ENCODE peak calls at places on chromosomes 4 and X, in ten cellular contexts. One of them, this sample, is unnamed.

GRCh38 chr4:4761128-4761991 is 98.1 kb upstream of the MSX1 start:
- DNase-seq in NCI-H748 treated with DMSO at 0.1 percent for 48 hours: no peak
- DNase-seq in GM12865: peak; percentile 56
- DNase-seq in GM23248: peak; percentile 25
- DNase-seq in putamen: peak; percentile 66
- DNase-seq in small intestine: no peak
- DNase-seq in GM12891: no peak
- DNase-seq in left ventricle myocardium inferior: no peak
- DNase-seq in H7: peak; percentile 82
- DNase-seq in brain pericyte: no peak
- DNase-seq in this sample: no peak

GRCh38 chr4:25379591-25379990 is 2.5 kb downstream of the ANAPC4 start:
- DNase-seq in small intestine: no peak
- DNase-seq in GM12891: no peak
- DNase-seq in putamen: no peak
- DNase-seq in brain pericyte: no peak
- DNase-seq in GM12865: no peak
- DNase-seq in GM23248: no peak
- DNase-seq in left ventricle myocardium inferior: no peak
- DNase-seq in NCI-H748 treated with DMSO at 0.1 percent for 48 hours: no peak
- DNase-seq in H7: no peak
- DNase-seq in this sample: no peak

GRCh38 chr4:71009091-71009490 is 15.6 kb downstream of the DCK start:
- DNase-seq in GM12891: no peak
- DNase-seq in brain pericyte: no peak
- DNase-seq in putamen: no peak
- DNase-seq in NCI-H748 treated with DMSO at 0.1 percent for 48 hours: no peak
- DNase-seq in small intestine: no peak
- DNase-seq in H7: no peak
- DNase-seq in GM12865: no peak
- DNase-seq in GM23248: peak; percentile 74
- DNase-seq in left ventricle myocardium inferior: no peak
- DNase-seq in this sample: no peak

GRCh38 chr4:139223682-139224317 is 46.8 kb upstream of the ELF2 start:
- DNase-seq in NCI-H748 treated with DMSO at 0.1 percent for 48 hours: no peak
- DNase-seq in GM12865: peak; percentile 56
- DNase-seq in small intestine: no peak
- DNase-seq in H7: no peak
- DNase-seq in brain pericyte: no peak
- DNase-seq in left ventricle myocardium inferior: peak; percentile 44
- DNase-seq in GM23248: peak; percentile 69
- DNase-seq in putamen: no peak
- DNase-seq in GM12891: no peak
- DNase-seq in this sample: no peak

GRCh38 chr4:82715731-82716617 is 82.6 kb downstream of the SCD5 start:
- DNase-seq in left ventricle myocardium inferior: no peak
- DNase-seq in GM12865: no peak
- DNase-seq in GM12891: no peak
- DNase-seq in brain pericyte: no peak
- DNase-seq in GM23248: peak; percentile 89
- DNase-seq in small intestine: no peak
- DNase-seq in H7: no peak
- DNase-seq in putamen: no peak
- DNase-seq in NCI-H748 treated with DMSO at 0.1 percent for 48 hours: no peak
- DNase-seq in this sample: no peak

GRCh38 chr4:22969314-22969896 is 276.7 kb downstream of the GBA3 start:
- DNase-seq in NCI-H748 treated with DMSO at 0.1 percent for 48 hours: no peak
- DNase-seq in brain pericyte: no peak
- DNase-seq in GM12891: no peak
- DNase-seq in putamen: no peak
- DNase-seq in H7: no peak
- DNase-seq in GM12865: no peak
- DNase-seq in small intestine: peak; percentile 92
- DNase-seq in GM23248: peak; percentile 25
- DNase-seq in left ventricle myocardium inferior: no peak
- DNase-seq in this sample: no peak

GRCh38 chr4:67288964-67289363 is 256.3 kb downstream of the CENPC start:
- DNase-seq in NCI-H748 treated with DMSO at 0.1 percent for 48 hours: no peak
- DNase-seq in small intestine: no peak
- DNase-seq in GM12891: peak; percentile 17
- DNase-seq in left ventricle myocardium inferior: no peak
- DNase-seq in H7: peak; percentile 69
- DNase-seq in putamen: no peak
- DNase-seq in GM23248: no peak
- DNase-seq in GM12865: peak; percentile 45
- DNase-seq in brain pericyte: no peak
- DNase-seq in this sample: peak; percentile 63

GRCh38 chrX:96713303-96713702 is 28.7 kb downstream of the DIAPH2 start:
- DNase-seq in left ventricle myocardium inferior: no peak
- DNase-seq in GM12891: no peak
- DNase-seq in NCI-H748 treated with DMSO at 0.1 percent for 48 hours: no peak
- DNase-seq in small intestine: peak; percentile 59
- DNase-seq in GM12865: no peak
- DNase-seq in putamen: no peak
- DNase-seq in brain pericyte: no peak
- DNase-seq in H7: no peak
- DNase-seq in GM23248: no peak
- DNase-seq in this sample: peak; percentile 41

GRCh38 chrX:107199491-107199890 is 6.7 kb downstream of the NUP62CL start:
- DNase-seq in GM12891: no peak
- DNase-seq in GM12865: no peak
- DNase-seq in NCI-H748 treated with DMSO at 0.1 percent for 48 hours: no peak
- DNase-seq in brain pericyte: no peak
- DNase-seq in left ventricle myocardium inferior: no peak
- DNase-seq in small intestine: no peak
- DNase-seq in GM23248: no peak
- DNase-seq in putamen: no peak
- DNase-seq in H7: no peak
- DNase-seq in this sample: peak; percentile 11

GRCh38 chrX:73768886-73769285 is 205.9 kb downstream of the CHIC1 start:
- DNase-seq in putamen: no peak
- DNase-seq in NCI-H748 treated with DMSO at 0.1 percent for 48 hours: no peak
- DNase-seq in brain pericyte: no peak
- DNase-seq in left ventricle myocardium inferior: no peak
- DNase-seq in GM23248: no peak
- DNase-seq in GM12865: no peak
- DNase-seq in small intestine: no peak
- DNase-seq in H7: no peak
- DNase-seq in GM12891: no peak
- DNase-seq in this sample: no peak

GRCh38 chr4:87529187-87529586 is at the start of gene SPARCL1:
- DNase-seq in small intestine: no peak
- DNase-seq in left ventricle myocardium inferior: peak; percentile 29
- DNase-seq in brain pericyte: no peak
- DNase-seq in putamen: peak; percentile 64
- DNase-seq in GM12865: no peak
- DNase-seq in GM12891: no peak
- DNase-seq in NCI-H748 treated with DMSO at 0.1 percent for 48 hours: no peak
- DNase-seq in H7: no peak
- DNase-seq in GM23248: no peak
- DNase-seq in this sample: no peak

GRCh38 chr4:86294883-86295282 is 65.0 kb downstream of the MAPK10 start:
- DNase-seq in left ventricle myocardium inferior: no peak
- DNase-seq in putamen: no peak
- DNase-seq in NCI-H748 treated with DMSO at 0.1 percent for 48 hours: no peak
- DNase-seq in GM23248: no peak
- DNase-seq in GM12891: no peak
- DNase-seq in GM12865: peak; percentile 47
- DNase-seq in small intestine: no peak
- DNase-seq in H7: no peak
- DNase-seq in brain pericyte: no peak
- DNase-seq in this sample: no peak

GRCh38 chr4:10347815-10348214 is 109.4 kb downstream of the ZNF518B start:
- DNase-seq in brain pericyte: no peak
- DNase-seq in GM23248: no peak
- DNase-seq in NCI-H748 treated with DMSO at 0.1 percent for 48 hours: no peak
- DNase-seq in left ventricle myocardium inferior: no peak
- DNase-seq in putamen: no peak
- DNase-seq in H7: no peak
- DNase-seq in GM12891: no peak
- DNase-seq in small intestine: no peak
- DNase-seq in GM12865: no peak
- DNase-seq in this sample: no peak

GRCh38 chr4:53861856-53862610 is 202.4 kb downstream of the CHIC2 start:
- DNase-seq in putamen: no peak
- DNase-seq in GM12891: no peak
- DNase-seq in GM12865: no peak
- DNase-seq in NCI-H748 treated with DMSO at 0.1 percent for 48 hours: no peak
- DNase-seq in GM23248: peak; percentile 97
- DNase-seq in brain pericyte: peak; percentile 94
- DNase-seq in H7: no peak
- DNase-seq in small intestine: no peak
- DNase-seq in left ventricle myocardium inferior: no peak
- DNase-seq in this sample: no peak

GRCh38 chrX:9746148-9746880 is 19.3 kb downstream of the GPR143 start:
- DNase-seq in brain pericyte: no peak
- DNase-seq in small intestine: no peak
- DNase-seq in putamen: no peak
- DNase-seq in GM12865: no peak
- DNase-seq in NCI-H748 treated with DMSO at 0.1 percent for 48 hours: no peak
- DNase-seq in left ventricle myocardium inferior: no peak
- DNase-seq in GM12891: no peak
- DNase-seq in GM23248: peak; percentile 27
- DNase-seq in H7: peak; percentile 66
- DNase-seq in this sample: no peak

GRCh38 chr4:123104275-123104674 is 181.9 kb upstream of the NUDT6 start:
- DNase-seq in GM12865: no peak
- DNase-seq in small intestine: no peak
- DNase-seq in left ventricle myocardium inferior: no peak
- DNase-seq in GM23248: peak; percentile 21
- DNase-seq in GM12891: no peak
- DNase-seq in putamen: no peak
- DNase-seq in NCI-H748 treated with DMSO at 0.1 percent for 48 hours: no peak
- DNase-seq in brain pericyte: no peak
- DNase-seq in H7: no peak
- DNase-seq in this sample: no peak

GRCh38 chr4:1309261-1310010 is 19.7 kb downstream of the MAEA start:
- DNase-seq in left ventricle myocardium inferior: peak; percentile 86
- DNase-seq in GM23248: peak; percentile 92
- DNase-seq in GM12865: peak; percentile 50
- DNase-seq in NCI-H748 treated with DMSO at 0.1 percent for 48 hours: no peak
- DNase-seq in GM12891: peak; percentile 97
- DNase-seq in putamen: peak; percentile 90
- DNase-seq in H7: peak; percentile 100
- DNase-seq in brain pericyte: peak; percentile 80
- DNase-seq in small intestine: peak; percentile 32
- DNase-seq in this sample: no peak

GRCh38 chr4:169254546-169254983 is 16.2 kb downstream of the SH3RF1 start:
- DNase-seq in brain pericyte: no peak
- DNase-seq in GM12865: no peak
- DNase-seq in NCI-H748 treated with DMSO at 0.1 percent for 48 hours: no peak
- DNase-seq in putamen: no peak
- DNase-seq in small intestine: peak; percentile 20
- DNase-seq in H7: no peak
- DNase-seq in GM23248: peak; percentile 85
- DNase-seq in left ventricle myocardium inferior: no peak
- DNase-seq in GM12891: no peak
- DNase-seq in this sample: no peak

GRCh38 chr4:155759372-155760252 is 791 bp downstream of the GUCY1B1 start:
- DNase-seq in brain pericyte: peak; percentile 46
- DNase-seq in left ventricle myocardium inferior: peak; percentile 86
- DNase-seq in GM12865: peak; percentile 59
- DNase-seq in small intestine: no peak
- DNase-seq in GM12891: peak; percentile 12
- DNase-seq in GM23248: peak; percentile 44
- DNase-seq in NCI-H748 treated with DMSO at 0.1 percent for 48 hours: peak; percentile 22
- DNase-seq in putamen: peak; percentile 40
- DNase-seq in H7: peak; percentile 75
- DNase-seq in this sample: no peak

GRCh38 chrX:31658360-31658759 is 586.5 kb upstream of the FTHL17 start:
- DNase-seq in GM12865: peak; percentile 2
- DNase-seq in small intestine: peak; percentile 21
- DNase-seq in H7: no peak
- DNase-seq in GM23248: peak; percentile 52
- DNase-seq in NCI-H748 treated with DMSO at 0.1 percent for 48 hours: peak; percentile 33
- DNase-seq in GM12891: no peak
- DNase-seq in brain pericyte: no peak
- DNase-seq in left ventricle myocardium inferior: no peak
- DNase-seq in putamen: peak; percentile 1
- DNase-seq in this sample: peak; percentile 42

GRCh38 chr4:76611164-76611563 is 176.1 kb downstream of the SHROOM3 start:
- DNase-seq in GM23248: peak; percentile 66
- DNase-seq in GM12891: no peak
- DNase-seq in left ventricle myocardium inferior: no peak
- DNase-seq in brain pericyte: no peak
- DNase-seq in GM12865: no peak
- DNase-seq in H7: no peak
- DNase-seq in small intestine: no peak
- DNase-seq in putamen: no peak
- DNase-seq in NCI-H748 treated with DMSO at 0.1 percent for 48 hours: no peak
- DNase-seq in this sample: no peak

GRCh38 chr4:151276787-151277557 is at the start of gene PRSS48:
- DNase-seq in H7: peak; percentile 77
- DNase-seq in NCI-H748 treated with DMSO at 0.1 percent for 48 hours: no peak
- DNase-seq in GM12891: peak; percentile 39
- DNase-seq in left ventricle myocardium inferior: peak; percentile 63
- DNase-seq in brain pericyte: no peak
- DNase-seq in small intestine: peak; percentile 74
- DNase-seq in putamen: peak; percentile 82
- DNase-seq in GM12865: peak; percentile 56
- DNase-seq in GM23248: peak; percentile 64
- DNase-seq in this sample: peak; percentile 68

GRCh38 chrX:110442631-110443030 is 84.0 kb downstream of the RTL9 start:
- DNase-seq in H7: peak; percentile 71
- DNase-seq in putamen: no peak
- DNase-seq in GM12891: peak; percentile 6
- DNase-seq in brain pericyte: no peak
- DNase-seq in small intestine: peak; percentile 2
- DNase-seq in GM23248: peak; percentile 56
- DNase-seq in NCI-H748 treated with DMSO at 0.1 percent for 48 hours: peak; percentile 11
- DNase-seq in GM12865: peak; percentile 28
- DNase-seq in left ventricle myocardium inferior: no peak
- DNase-seq in this sample: peak; percentile 55

GRCh38 chrX:10109695-10110094 is 47.1 kb upstream of the CLCN4 start:
- DNase-seq in H7: no peak
- DNase-seq in putamen: peak; percentile 58
- DNase-seq in NCI-H748 treated with DMSO at 0.1 percent for 48 hours: no peak
- DNase-seq in left ventricle myocardium inferior: peak; percentile 66
- DNase-seq in brain pericyte: no peak
- DNase-seq in GM12865: no peak
- DNase-seq in GM12891: no peak
- DNase-seq in GM23248: peak; percentile 8
- DNase-seq in small intestine: no peak
- DNase-seq in this sample: no peak

GRCh38 chr4:173214661-173215060 is 46.0 kb downstream of the GALNT7 start:
- DNase-seq in NCI-H748 treated with DMSO at 0.1 percent for 48 hours: no peak
- DNase-seq in H7: no peak
- DNase-seq in small intestine: no peak
- DNase-seq in GM12865: no peak
- DNase-seq in left ventricle myocardium inferior: no peak
- DNase-seq in GM12891: no peak
- DNase-seq in putamen: no peak
- DNase-seq in GM23248: no peak
- DNase-seq in brain pericyte: no peak
- DNase-seq in this sample: no peak

GRCh38 chrX:23667239-23668177 is at the start of gene PRDX4:
- DNase-seq in GM23248: peak; percentile 91
- DNase-seq in H7: peak; percentile 98
- DNase-seq in NCI-H748 treated with DMSO at 0.1 percent for 48 hours: peak; percentile 49
- DNase-seq in brain pericyte: peak; percentile 49
- DNase-seq in GM12891: peak; percentile 52
- DNase-seq in GM12865: peak; percentile 93
- DNase-seq in left ventricle myocardium inferior: peak; percentile 89
- DNase-seq in putamen: peak; percentile 86
- DNase-seq in small intestine: peak; percentile 81
- DNase-seq in this sample: peak; percentile 54

GRCh38 chr4:24583451-24584174 is 741 bp downstream of the DHX15 start:
- DNase-seq in small intestine: peak; percentile 64
- DNase-seq in brain pericyte: no peak
- DNase-seq in GM23248: peak; percentile 77
- DNase-seq in GM12865: peak; percentile 66
- DNase-seq in H7: peak; percentile 78
- DNase-seq in GM12891: peak; percentile 29
- DNase-seq in putamen: peak; percentile 57
- DNase-seq in NCI-H748 treated with DMSO at 0.1 percent for 48 hours: peak; percentile 3
- DNase-seq in left ventricle myocardium inferior: peak; percentile 69
- DNase-seq in this sample: peak; percentile 83

GRCh38 chr4:6227412-6228157 is 27.2 kb upstream of the JAKMIP1 start:
- DNase-seq in GM23248: no peak
- DNase-seq in putamen: no peak
- DNase-seq in NCI-H748 treated with DMSO at 0.1 percent for 48 hours: no peak
- DNase-seq in GM12891: no peak
- DNase-seq in small intestine: no peak
- DNase-seq in H7: peak; percentile 35
- DNase-seq in GM12865: no peak
- DNase-seq in left ventricle myocardium inferior: no peak
- DNase-seq in brain pericyte: no peak
- DNase-seq in this sample: no peak

This sample was measured in HT-29.